ENCODE peak calls at places on chromosomes 3 and 15, in eight cellular contexts. H, I, S, Y, R, L, P and J are unnamed samples.
A peak's percentile ranks its signal among the peaks of the same experiment; 100 is the strongest.

GRCh38 chr15:37907136-37907535 is 27.3 kb upstream of the TMCO5A start:
- DNase-seq in H (no peak), I (no peak), S (peak; percentile 13), Y (no peak), R (peak; percentile 17), L (no peak), P (no peak), J (no peak)

GRCh38 chr3:160403796-160404510 is 4.5 kb downstream of the SMC4 start:
- DNase-seq in H (no peak), I (no peak), S (no peak), Y (no peak), R (no peak), L (no peak), P (no peak), J (no peak)

GRCh38 chr15:67048281-67049279 is 16.8 kb upstream of the SMAD3 start:
- DNase-seq in H (no peak), I (no peak), S (no peak), Y (no peak), R (peak; percentile 89), L (peak; percentile 91), P (peak; percentile 86), J (peak; percentile 82)

GRCh38 chr3:42264399-42265058 is 1.5 kb downstream of the CCK start:
- DNase-seq in H (no peak), I (peak; percentile 41), S (peak; percentile 4), Y (no peak), R (peak; percentile 37), L (peak; percentile 63), P (no peak), J (peak; percentile 55)

GRCh38 chr15:96333194-96334016 is 2.9 kb downstream of the NR2F2 start:
- DNase-seq in H (no peak), I (peak; percentile 21), S (peak; percentile 49), Y (no peak), R (peak; percentile 38), L (peak; percentile 70), P (peak; percentile 83), J (peak; percentile 37)

GRCh38 chr3:116179091-116179490 is 266.2 kb downstream of the LSAMP start:
- DNase-seq in H (no peak), I (no peak), S (peak; percentile 76), Y (peak; percentile 9), R (no peak), L (no peak), P (no peak), J (no peak)

GRCh38 chr15:78921517-78921916 is 23.3 kb downstream of the CTSH start:
- DNase-seq in H (no peak), I (no peak), S (no peak), Y (no peak), R (no peak), L (no peak), P (no peak), J (no peak)

GRCh38 chr15:61528590-61528929 is 299.5 kb upstream of the RORA start:
- DNase-seq in H (no peak), I (no peak), S (no peak), Y (peak; percentile 0), R (no peak), L (no peak), P (no peak), J (no peak)

GRCh38 chr3:55160241-55160877 is 232.5 kb upstream of the LRTM1 start:
- DNase-seq in H (no peak), I (no peak), S (peak; percentile 9), Y (peak; percentile 28), R (peak; percentile 99), L (peak; percentile 73), P (peak; percentile 78), J (peak; percentile 55)

GRCh38 chr15:84387086-84387485 is 151.5 kb downstream of the GOLGA6L4 start:
- DNase-seq in H (no peak), I (peak; percentile 4), S (no peak), Y (no peak), R (no peak), L (peak; percentile 35), P (no peak), J (no peak)

GRCh38 chr3:4504340-4505261 is 11.5 kb downstream of the ITPR1 start:
- DNase-seq in H (no peak), I (peak; percentile 54), S (peak; percentile 18), Y (no peak), R (no peak), L (no peak), P (no peak), J (peak; percentile 27)

GRCh38 chr3:49840371-49840770 is 16.0 kb downstream of the TRAIP start:
- DNase-seq in H (no peak), I (no peak), S (no peak), Y (no peak), R (no peak), L (no peak), P (no peak), J (no peak)

GRCh38 chr15:93042691-93043378 is 46.2 kb downstream of the RGMA start:
- DNase-seq in H (no peak), I (no peak), S (no peak), Y (no peak), R (no peak), L (no peak), P (peak; percentile 33), J (peak; percentile 3)

DNA sequence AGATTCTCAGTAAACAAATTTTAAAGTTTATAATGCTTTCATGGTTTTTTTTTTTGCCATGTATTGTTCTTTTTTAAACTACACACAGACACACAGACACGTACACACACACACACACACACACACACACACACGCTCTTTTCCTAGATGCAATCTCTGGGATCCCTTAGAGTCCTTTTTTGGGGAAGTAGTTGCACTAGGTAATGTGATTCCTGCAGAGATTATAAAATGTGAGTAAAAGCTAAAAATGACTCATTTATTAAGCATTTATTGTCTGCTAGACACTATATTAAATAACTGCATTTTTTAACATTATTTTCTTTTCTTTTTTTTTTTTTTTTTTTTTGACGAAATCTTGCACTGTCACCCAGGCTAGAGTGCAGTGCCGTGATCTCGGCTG is 19.9 kb downstream of the NDUFB5 start:
- DNase-seq in H (no peak), I (no peak), S (no peak), Y (no peak), R (no peak), L (no peak), P (no peak), J (no peak)
- H3K4me3 ChIP-seq in H (no peak overlapping the region), I (no peak overlapping the region), S (no peak overlapping the region), Y (no peak overlapping the region), R (no peak overlapping the region), L (no peak overlapping the region), P (no peak overlapping the region), J (no peak overlapping the region)

DNA sequence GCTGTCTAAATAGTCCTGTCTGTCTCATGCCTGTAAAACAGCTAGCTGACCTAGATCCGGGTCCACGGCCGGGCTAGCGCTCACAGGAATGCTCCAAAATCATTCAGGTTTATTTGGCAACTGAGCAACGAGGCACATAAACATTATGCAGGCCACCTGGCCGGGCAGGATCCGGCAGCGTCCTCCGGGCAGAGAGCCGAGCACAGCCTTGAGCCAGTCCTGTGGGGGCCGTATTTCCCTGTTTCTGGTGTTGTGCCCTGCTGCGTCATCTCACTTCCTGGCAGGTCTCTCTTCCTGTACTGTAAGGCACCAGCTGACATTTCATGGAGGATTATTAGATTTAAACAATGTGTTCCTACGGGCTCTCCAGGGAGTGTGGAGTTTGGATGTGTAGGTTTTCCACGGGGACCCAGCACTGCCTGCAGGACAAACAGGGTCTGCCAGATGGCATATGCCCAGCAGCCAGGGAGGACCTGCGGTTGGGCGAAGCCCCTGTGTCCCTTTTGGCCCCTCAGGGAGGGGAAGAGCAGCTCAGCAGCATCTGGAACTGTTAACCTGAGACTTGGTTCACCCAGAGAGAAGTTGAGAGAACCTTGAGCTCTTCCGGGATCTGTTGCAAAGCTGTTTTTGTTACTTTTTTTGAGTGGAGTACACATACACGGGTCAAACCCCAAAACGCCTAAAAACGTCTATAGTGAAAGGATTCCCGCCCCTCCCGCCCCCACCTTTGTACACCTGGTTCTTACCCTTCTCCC is 16.5 kb upstream of the LRRK1 start:
- DNase-seq in H (no peak), I (peak; percentile 93), S (peak; percentile 78), Y (no peak), R (peak; percentile 75), L (peak; percentile 76), P (peak; percentile 89), J (peak; percentile 90)
- H3K4me3 ChIP-seq in H (no peak overlapping the region), I (peak overlapping the region; percentile 25), S (no peak overlapping the region), Y (no peak overlapping the region), R (peak overlapping the region; percentile 18), L (peak overlapping the region; percentile 64), P (no peak overlapping the region), J (peak overlapping the region; percentile 2)

DNA sequence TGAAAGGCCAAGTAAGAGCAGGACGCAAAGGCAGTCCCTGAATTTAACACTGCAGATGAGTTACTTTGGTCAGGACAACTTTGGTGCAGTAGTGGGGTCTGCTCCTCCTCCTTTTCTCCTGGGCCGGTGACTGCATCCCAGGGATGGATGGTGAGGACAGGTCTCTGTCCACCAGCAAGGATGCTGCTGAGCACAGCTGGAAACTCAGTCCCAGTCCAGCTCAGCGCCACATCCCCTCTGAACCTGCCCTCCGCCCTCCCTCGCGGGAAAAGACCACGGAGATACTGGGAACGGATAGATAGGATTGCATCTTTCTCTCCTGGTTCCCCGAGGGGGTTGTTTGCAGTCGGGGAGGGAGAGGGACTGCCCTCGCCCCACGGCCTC is 13.8 kb downstream of the GRAMD2A start:
- DNase-seq in H (no peak), I (peak; percentile 7), S (no peak), Y (no peak), R (no peak), L (no peak), P (no peak), J (no peak)
- H3K4me3 ChIP-seq in H (peak overlapping the region; percentile 41), I (peak overlapping the region; percentile 25), S (no peak overlapping the region), Y (no peak overlapping the region), R (peak overlapping the region; percentile 22), L (peak overlapping the region; percentile 70), P (no peak overlapping the region), J (no peak overlapping the region)

DNA sequence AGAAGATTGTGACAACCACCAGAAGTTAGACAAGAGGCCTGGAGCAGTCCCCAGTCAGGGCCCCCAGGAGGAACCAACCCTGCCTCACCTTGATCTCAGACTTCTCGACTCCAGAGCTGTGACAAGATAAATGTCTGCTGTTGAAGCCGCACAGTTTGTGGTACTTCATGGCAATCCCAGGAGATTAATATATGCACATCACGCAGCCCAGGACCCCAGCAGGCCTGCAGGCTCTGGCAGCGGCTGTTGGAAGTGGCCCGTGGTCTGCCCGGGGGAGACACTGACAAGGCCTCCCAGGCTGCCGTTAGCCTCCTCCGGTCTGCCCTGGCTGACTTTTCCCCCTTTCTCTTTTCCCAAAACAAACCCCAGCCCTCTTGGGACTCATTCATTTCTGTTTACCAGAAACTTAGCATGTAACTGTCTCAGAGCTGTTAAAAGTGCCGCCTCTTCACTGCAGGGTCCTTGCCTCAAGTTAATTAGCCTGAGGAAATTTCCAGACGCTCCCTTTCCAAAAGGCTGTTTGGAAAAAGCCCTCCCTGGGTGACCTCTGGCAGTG is 183.5 kb upstream of the LYSMD4 start:
- DNase-seq in H (no peak), I (no peak), S (peak; percentile 11), Y (no peak), R (no peak), L (no peak), P (peak; percentile 57), J (peak; percentile 47)
- H3K4me3 ChIP-seq in H (no peak overlapping the region), I (no peak overlapping the region), S (no peak overlapping the region), Y (no peak overlapping the region), R (no peak overlapping the region), L (no peak overlapping the region), P (no peak overlapping the region), J (no peak overlapping the region)

GRCh38 chr3:181613813-181614212 is 97.9 kb upstream of the SOX2 start:
- DNase-seq in H (no peak), I (no peak), S (no peak), Y (no peak), R (no peak), L (no peak), P (no peak), J (no peak)
- H3K4me3 ChIP-seq in H (no peak overlapping the region), I (no peak overlapping the region), S (no peak overlapping the region), Y (no peak overlapping the region), R (no peak overlapping the region), L (no peak overlapping the region), P (no peak overlapping the region), J (no peak overlapping the region)

GRCh38 chr3:171811059-171811912 is 1.0 kb upstream of the PLD1 start:
- DNase-seq in H (peak; percentile 83), I (no peak), S (peak; percentile 91), Y (no peak), R (peak; percentile 90), L (no peak), P (no peak), J (peak; percentile 55)
- H3K4me3 ChIP-seq in H (peak overlapping the region; percentile 76), I (peak overlapping the region; percentile 68), S (peak overlapping the region; percentile 70), Y (no peak overlapping the region), R (no peak overlapping the region), L (peak overlapping the region; percentile 82), P (no peak overlapping the region), J (peak overlapping the region; percentile 57)